ENCODE peak calls at places on chromosomes 3 and 15, in five cellular contexts. G is stimulated activated CD8-positive, alpha-beta memory T cell treated with anti-CD3 and anti-CD28 coated beads, Interleukin-15, amount 100 ng/mL, for 4 hours; C is mesenteric fat pad; W is stimulated activated CD4-positive, alpha-beta T cell treated with anti-CD3 and anti-CD28 coated beads, Interleukin-1b, Interleukin-23, amount 100 ng/mL, for 1 hour; L is head of caudate nucleus. B is an unnamed sample.

GRCh38 chr3:111853071-111853470 is 6.0 kb upstream of the PHLDB2 start:
- DNase-seq in G (no peak), C (no peak), W (no peak), L (no peak), B (no peak)

GRCh38 chr3:132038198-132038825 is 3.5 kb upstream of the CPNE4 start:
- DNase-seq in C (no peak), W (no peak), L (no peak), G (no peak), B (no peak)

GRCh38 chr3:129827765-129828164 is 65.7 kb downstream of the TMCC1 start:
- DNase-seq in C (no peak), L (no peak), W (no peak), G (no peak), B (peak; percentile 3)

GRCh38 chr3:77835916-77836315 is 796.0 kb downstream of the ROBO2 start:
- DNase-seq in L (no peak), C (no peak), G (no peak), W (no peak), B (no peak)

GRCh38 chr3:113222412-113223086 is 11.2 kb downstream of the BOC start:
- DNase-seq in L (no peak), C (no peak), G (no peak), W (no peak), B (no peak)

GRCh38 chr3:133574260-133574881 is 885 bp downstream of the CDV3 start:
- DNase-seq in G (peak; percentile 61), C (peak; percentile 94), W (peak; percentile 29), L (peak; percentile 72), B (no peak)

GRCh38 chr3:125003369-125003853 is 52.4 kb downstream of the HEG1 start:
- DNase-seq in C (no peak), W (no peak), L (peak; percentile 30), G (no peak), B (no peak)

GRCh38 chr3:187594272-187594671 is 75.9 kb downstream of the SST start:
- DNase-seq in L (no peak), G (no peak), C (no peak), W (no peak), B (no peak)

GRCh38 chr15:88215249-88215648 is 41.3 kb downstream of the NTRK3 start:
- DNase-seq in C (no peak), G (no peak), L (peak; percentile 41), W (no peak), B (no peak)

GRCh38 chr3:130010556-130010955 is 36.0 kb downstream of the TRH start:
- DNase-seq in L (no peak), C (no peak), G (no peak), W (no peak), B (no peak)

GRCh38 chr3:65685621-65686020 is 353.1 kb downstream of the MAGI1 start:
- DNase-seq in C (no peak), W (no peak), L (no peak), G (no peak), B (no peak)

GRCh38 chr3:40057077-40057476 is 247.7 kb downstream of the MYRIP start:
- DNase-seq in C (no peak), L (no peak), G (no peak), W (no peak), B (no peak)

GRCh38 chr3:189967254-189967865 is 153.3 kb downstream of the P3H2 start:
- DNase-seq in C (no peak), L (no peak), G (no peak), W (no peak), B (no peak)

B was measured in esophagus squamous epithelium.